ENCODE peak calls at places on chromosomes 12 and 14, in five cellular contexts. O, T, E, S and L are unnamed samples.

GRCh38 chr14:75459099-75459741 is 31.4 kb downstream of the JDP2 start:
- DNase-seq in O (no peak), T (no peak), E (no peak), S (no peak), L (no peak)

GRCh38 chr12:95473440-95473946 is 459 bp upstream of the METAP2 start:
- DNase-seq in O (peak), T (peak), E (peak), S (no peak), L (peak)

GRCh38 chr12:118060301-118061010 is 523 bp downstream of the WSB2 start:
- DNase-seq in O (peak), T (peak), E (peak), S (no peak), L (no peak)

GRCh38 chr12:71694099-71694820 is 8.4 kb downstream of the TMEM19 start:
- DNase-seq in O (no peak), T (no peak), E (no peak), S (no peak), L (no peak)

GRCh38 chr12:69027411-69027811 is 94.4 kb upstream of the CPM start:
- DNase-seq in O (no peak), T (no peak), E (no peak), S (no peak), L (no peak)

GRCh38 chr12:107525719-107526554 is 159.7 kb upstream of the PWP1 start:
- DNase-seq in O (no peak), T (no peak), E (no peak), S (no peak), L (no peak)

GRCh38 chr14:91303091-91303923 is 58.8 kb upstream of the GPR68 start:
- DNase-seq in O (no peak), T (peak), E (no peak), S (no peak), L (no peak)

GRCh38 chr14:37048666-37049071 is 123.7 kb downstream of the SLC25A21 start:
- DNase-seq in O (no peak), T (no peak), E (no peak), S (no peak), L (no peak)

GRCh38 chr12:48681416-48681737 is 661 bp downstream of the KANSL2 start:
- DNase-seq in O (no peak), T (no peak), E (no peak), S (no peak), L (peak)

GRCh38 chr14:32513571-32514009 is 184.5 kb downstream of the AKAP6 start:
- DNase-seq in O (no peak), T (no peak), E (no peak), S (no peak), L (no peak)